ENCODE peak calls at places on chromosomes 1 and 21, in eight cellular contexts. X, B, M, D, U, R, K and Y are unnamed samples.

GRCh38 chr1:15758537-15758936 is at the start of gene FBLIM1:
- DNase-seq in X (no peak), B (no peak), M (peak), D (no peak), U (no peak), R (no peak), K (no peak), Y (no peak)

GRCh38 chr1:180945551-180945950 is 32.9 kb downstream of the KIAA1614 start:
- DNase-seq in X (no peak), B (peak), M (no peak), D (no peak), U (no peak), R (no peak), K (no peak), Y (no peak)

GRCh38 chr1:9475061-9475627 is 64.1 kb upstream of the SLC25A33 start:
- DNase-seq in X (no peak), B (no peak), M (no peak), D (no peak), U (no peak), R (no peak), K (no peak), Y (no peak)

GRCh38 chr1:30757196-30757949 is at the start of gene LAPTM5:
- DNase-seq in X (no peak), B (peak), M (peak), D (no peak), U (no peak), R (peak), K (no peak), Y (peak)

GRCh38 chr1:11935040-11935378 is 492 bp downstream of the PLOD1 start:
- DNase-seq in X (no peak), B (no peak), M (no peak), D (no peak), U (no peak), R (no peak), K (no peak), Y (no peak)

GRCh38 chr1:198220428-198220827 is 63.6 kb downstream of the NEK7 start:
- DNase-seq in X (peak), B (no peak), M (peak), D (no peak), U (no peak), R (no peak), K (no peak), Y (no peak)

GRCh38 chr1:12454406-12455391 is 163.3 kb downstream of the DHRS3 start:
- DNase-seq in X (peak), B (no peak), M (no peak), D (no peak), U (no peak), R (no peak), K (no peak), Y (no peak)

GRCh38 chr1:9629445-9630201 is 21.9 kb upstream of the PIK3CD start:
- DNase-seq in X (no peak), B (peak), M (no peak), D (peak), U (no peak), R (peak), K (no peak), Y (no peak)

GRCh38 chr21:14989359-14989758 is 75.4 kb downstream of the NRIP1 start:
- DNase-seq in X (peak), B (no peak), M (peak), D (no peak), U (peak), R (no peak), K (no peak), Y (no peak)

GRCh38 chr1:153783233-153784190 is 8.3 kb downstream of the SLC27A3 start:
- DNase-seq in X (peak), B (peak), M (peak), D (peak), U (peak), R (peak), K (peak), Y (peak)

GRCh38 chr1:42348498-42348897 is 13.5 kb upstream of the FOXJ3 start:
- DNase-seq in X (no peak), B (no peak), M (no peak), D (no peak), U (no peak), R (no peak), K (no peak), Y (no peak)

GRCh38 chr21:39613029-39613934 is 542 bp downstream of the B3GALT5 start:
- DNase-seq in X (no peak), B (no peak), M (no peak), D (no peak), U (no peak), R (no peak), K (no peak), Y (no peak)

GRCh38 chr1:181190362-181191035 is 102.0 kb downstream of the IER5 start:
- DNase-seq in X (no peak), B (no peak), M (no peak), D (no peak), U (no peak), R (no peak), K (no peak), Y (no peak)

GRCh38 chr1:159936284-159936904 is 9.0 kb downstream of the IGSF9 start:
- DNase-seq in X (no peak), B (peak), M (peak), D (peak), U (no peak), R (peak), K (peak), Y (peak)

GRCh38 chr1:150922519-150922975 is 3.6 kb upstream of the SETDB1 start:
- DNase-seq in X (peak), B (no peak), M (peak), D (no peak), U (peak), R (peak), K (peak), Y (peak)

GRCh38 chr1:232937741-232938375 is 12.6 kb upstream of the NTPCR start:
- DNase-seq in X (no peak), B (no peak), M (no peak), D (no peak), U (no peak), R (no peak), K (no peak), Y (no peak)

GRCh38 chr1:56477164-56478111 is 101.9 kb downstream of the PLPP3 start:
- DNase-seq in X (peak), B (peak), M (peak), D (no peak), U (peak), R (peak), K (peak), Y (peak)

GRCh38 chr1:12069616-12070244 is 6.6 kb downstream of the TNFRSF8 start:
- DNase-seq in X (no peak), B (no peak), M (no peak), D (no peak), U (no peak), R (no peak), K (no peak), Y (no peak)

GRCh38 chr1:63886348-63886747 is 112.5 kb downstream of the ROR1 start:
- DNase-seq in X (no peak), B (no peak), M (no peak), D (no peak), U (no peak), R (no peak), K (no peak), Y (no peak)

GRCh38 chr1:69671363-69672010 is 103.8 kb downstream of the LRRC7 start:
- DNase-seq in X (no peak), B (peak), M (no peak), D (no peak), U (no peak), R (peak), K (no peak), Y (no peak)

GRCh38 chr1:244672961-244673695 is 20.2 kb downstream of the DESI2 start:
- DNase-seq in X (peak), B (no peak), M (peak), D (no peak), U (no peak), R (peak), K (no peak), Y (no peak)

GRCh38 chr1:120179420-120180348 is 3.4 kb upstream of the SEC22B start:
- DNase-seq in X (peak), B (no peak), M (peak), D (peak), U (peak), R (no peak), K (no peak), Y (no peak)

GRCh38 chr1:90768826-90769225 is 51.7 kb upstream of the BARHL2 start:
- DNase-seq in X (peak), B (no peak), M (no peak), D (no peak), U (no peak), R (no peak), K (no peak), Y (no peak)

GRCh38 chr1:109112056-109112651 is 1.8 kb upstream of the ELAPOR1 start:
- DNase-seq in X (peak), B (no peak), M (peak), D (no peak), U (no peak), R (no peak), K (peak), Y (no peak)

GRCh38 chr1:5329068-5329739 is 663.0 kb downstream of the NPHP4 start:
- DNase-seq in X (no peak), B (no peak), M (no peak), D (no peak), U (no peak), R (no peak), K (no peak), Y (no peak)

GRCh38 chr1:223611939-223612338 is 53.6 kb downstream of the CAPN8 start:
- DNase-seq in X (no peak), B (no peak), M (no peak), D (no peak), U (no peak), R (no peak), K (no peak), Y (no peak)

GRCh38 chr21:44865561-44866280 is 7.8 kb downstream of the PTTG1IP start:
- DNase-seq in X (no peak), B (peak), M (peak), D (no peak), U (no peak), R (peak), K (no peak), Y (no peak)

GRCh38 chr1:21278208-21278861 is 11.9 kb downstream of the ECE1 start:
- DNase-seq in X (no peak), B (no peak), M (peak), D (no peak), U (no peak), R (no peak), K (no peak), Y (no peak)

GRCh38 chr1:226181996-226182714 is 4.4 kb downstream of the ACBD3 start:
- DNase-seq in X (peak), B (no peak), M (peak), D (no peak), U (no peak), R (peak), K (no peak), Y (peak)

GRCh38 chr1:183630748-183631147 is 4.8 kb downstream of the ARPC5 start:
- DNase-seq in X (peak), B (no peak), M (peak), D (no peak), U (no peak), R (no peak), K (no peak), Y (no peak)

GRCh38 chr1:248590055-248590454 is 7.4 kb downstream of the OR2T10 start:
- DNase-seq in X (no peak), B (no peak), M (no peak), D (no peak), U (no peak), R (no peak), K (no peak), Y (no peak)

GRCh38 chr1:169697769-169698168 is 13.7 kb downstream of the SELL start:
- DNase-seq in X (no peak), B (no peak), M (no peak), D (no peak), U (no peak), R (no peak), K (no peak), Y (no peak)

GRCh38 chr1:169701261-169701802 is 10.1 kb downstream of the SELL start:
- DNase-seq in X (no peak), B (no peak), M (no peak), D (no peak), U (no peak), R (no peak), K (no peak), Y (no peak)

GRCh38 chr1:169698976-169699375 is 12.4 kb downstream of the SELL start:
- DNase-seq in X (no peak), B (no peak), M (no peak), D (no peak), U (no peak), R (no peak), K (no peak), Y (no peak)

GRCh38 chr1:169696273-169697100 is 14.9 kb downstream of the SELL start:
- DNase-seq in X (no peak), B (no peak), M (peak), D (no peak), U (no peak), R (no peak), K (no peak), Y (no peak)

DNA sequence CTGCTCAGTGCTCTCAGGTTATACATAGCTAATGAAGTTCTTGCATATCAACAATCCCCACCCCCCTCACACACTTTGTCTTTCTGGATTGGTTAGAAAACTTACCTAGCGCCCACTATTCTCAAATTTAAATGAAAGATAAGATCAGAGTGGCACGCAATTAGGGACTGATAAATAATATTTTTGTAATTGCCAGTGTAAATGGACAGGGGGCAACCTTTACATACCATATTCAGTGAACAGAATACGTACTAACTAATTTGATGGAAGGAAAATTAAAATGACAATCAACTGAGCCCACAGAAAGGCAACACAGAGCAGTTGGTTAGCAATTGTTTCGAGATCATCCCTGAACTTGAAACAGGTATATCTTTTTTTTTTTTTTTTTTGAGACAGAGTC is 11.7 kb downstream of the SELL start:
- DNase-seq in X (no peak), B (no peak), M (no peak), D (no peak), U (no peak), R (no peak), K (no peak), Y (no peak)
- TF ChIP-seq CTCF in X (no peak), B (no peak), M (no peak), D (no peak), U (no peak), R (no peak), K (no peak), Y (no peak)

GRCh38 chr1:84756455-84757082 is 66.3 kb upstream of the SSX2IP start:
- DNase-seq in X (peak), B (no peak), M (no peak), D (no peak), U (no peak), R (no peak), K (no peak), Y (no peak)

GRCh38 chr1:84759756-84760155 is 69.5 kb upstream of the SSX2IP start:
- DNase-seq in X (no peak), B (no peak), M (no peak), D (no peak), U (no peak), R (no peak), K (no peak), Y (no peak)

GRCh38 chr1:84755216-84755615 is 65.0 kb upstream of the SSX2IP start:
- DNase-seq in X (no peak), B (no peak), M (no peak), D (no peak), U (no peak), R (no peak), K (no peak), Y (no peak)

GRCh38 chr1:84758968-84759491 is 68.8 kb upstream of the SSX2IP start:
- DNase-seq in X (peak), B (no peak), M (no peak), D (no peak), U (no peak), R (no peak), K (no peak), Y (no peak)

GRCh38 chr1:84757301-84757700 is 67.0 kb upstream of the SSX2IP start:
- DNase-seq in X (no peak), B (no peak), M (no peak), D (no peak), U (no peak), R (no peak), K (no peak), Y (no peak)
- TF ChIP-seq CTCF in X (no peak), B (no peak), M (peak), D (peak), U (peak), R (no peak), K (peak), Y (peak)

GRCh38 chr1:16989676-16990391 is 9.4 kb upstream of the MFAP2 start:
- DNase-seq in X (no peak), B (no peak), M (no peak), D (no peak), U (no peak), R (no peak), K (no peak), Y (no peak)

GRCh38 chr1:16988210-16988609 is 7.8 kb upstream of the MFAP2 start:
- DNase-seq in X (no peak), B (no peak), M (no peak), D (no peak), U (no peak), R (no peak), K (no peak), Y (no peak)

GRCh38 chr1:16984717-16985116 is 4.3 kb upstream of the MFAP2 start:
- DNase-seq in X (peak), B (no peak), M (peak), D (no peak), U (peak), R (no peak), K (no peak), Y (peak)

GRCh38 chr1:16986113-16986512 is 5.7 kb upstream of the MFAP2 start:
- DNase-seq in X (no peak), B (no peak), M (no peak), D (no peak), U (no peak), R (no peak), K (no peak), Y (no peak)

DNA sequence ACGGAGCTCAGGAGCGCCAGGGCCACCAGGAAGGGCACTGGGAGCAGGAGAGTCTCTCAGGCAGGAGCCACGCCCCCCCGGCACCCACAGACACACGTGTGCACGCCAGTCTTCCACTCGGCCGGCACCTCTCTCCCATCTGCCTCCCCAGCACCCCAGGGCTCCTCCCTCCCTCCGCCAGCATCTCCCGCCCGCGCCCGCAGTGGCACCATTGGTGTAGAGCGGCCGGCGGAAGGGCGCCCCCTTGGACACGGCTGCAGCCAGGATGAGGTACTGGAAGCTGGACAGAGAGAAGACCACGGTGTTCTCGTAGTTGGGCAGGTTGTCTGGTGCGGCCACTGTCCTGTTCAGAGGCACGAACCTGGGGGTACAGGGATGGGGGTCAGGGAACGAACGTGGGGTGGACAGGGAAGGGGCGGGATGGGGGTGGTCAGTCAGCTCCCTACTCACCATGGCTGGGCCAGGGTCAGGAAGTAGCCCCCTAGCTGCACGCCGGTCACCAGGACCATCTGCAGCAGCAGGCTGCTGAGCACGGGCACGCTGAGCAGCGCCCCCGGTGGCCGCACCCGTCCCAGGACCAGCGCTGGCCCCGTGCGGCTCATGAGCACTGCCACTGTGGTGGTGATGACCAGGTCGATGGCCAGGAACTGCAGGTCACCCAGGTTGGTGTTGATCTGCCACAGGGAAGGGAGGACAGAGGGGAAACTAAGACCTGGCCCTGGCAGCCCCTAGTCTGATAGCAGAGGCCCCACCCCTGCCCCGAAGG is 6.4 kb upstream of the MFAP2 start:
- DNase-seq in X (no peak), B (no peak), M (no peak), D (no peak), U (no peak), R (no peak), K (peak), Y (no peak)
- TF ChIP-seq CTCF in X (peak), B (no peak), M (peak), D (peak), U (peak), R (no peak), K (peak), Y (peak)

GRCh38 chr1:44425327-44426082 is 20.4 kb downstream of the RNF220 start:
- DNase-seq in X (no peak), B (no peak), M (no peak), D (no peak), U (no peak), R (no peak), K (no peak), Y (no peak)
- TF ChIP-seq CTCF in X (no peak), B (no peak), M (no peak), D (no peak), U (no peak), R (no peak), K (no peak), Y (no peak)

GRCh38 chr21:32814528-32814927 is 43.0 kb upstream of the PAXBP1 start:
- DNase-seq in X (no peak), B (no peak), M (no peak), D (no peak), U (no peak), R (no peak), K (no peak), Y (no peak)
- TF ChIP-seq CTCF in X (no peak), B (no peak), M (no peak), D (no peak), U (no peak), R (no peak), K (no peak), Y (no peak)

GRCh38 chr1:216742625-216743024 is 19.4 kb upstream of the ESRRG start:
- DNase-seq in X (peak), B (no peak), M (peak), D (no peak), U (no peak), R (no peak), K (no peak), Y (no peak)
- TF ChIP-seq CTCF in X (peak), B (no peak), M (peak), D (peak), U (peak), R (no peak), K (peak), Y (no peak)

GRCh38 chr1:185312361-185312760 is 4.7 kb downstream of the IVNS1ABP start:
- DNase-seq in X (no peak), B (no peak), M (no peak), D (no peak), U (no peak), R (no peak), K (no peak), Y (no peak)
- TF ChIP-seq CTCF in X (no peak), B (no peak), M (no peak), D (no peak), U (no peak), R (no peak), K (no peak), Y (no peak)